ENCODE peak calls at places on chromosomes 6 and 20, in six cellular contexts. N is lung; O is aorta; P is tibial nerve; M is SK-N-SH; K is CD4-positive, CD25-positive, alpha-beta regulatory T cell. H is an unnamed sample.

GRCh38 chr6:36285187-36285612 is 15.3 kb downstream of the PNPLA1 start:
- DNase-seq in O (no peak), K (no peak), N (no peak), M (peak; percentile 94), P (no peak), H (no peak)

GRCh38 chr6:102402635-102403329 is 1009.3 kb downstream of the GRIK2 start:
- DNase-seq in M (no peak), K (no peak), O (no peak), N (no peak), P (no peak), H (no peak)

GRCh38 chr6:138161434-138162103 is at the start of gene ARFGEF3:
- DNase-seq in K (peak; percentile 19), P (no peak), O (peak; percentile 47), N (peak; percentile 64), M (peak; percentile 48), H (peak; percentile 18)

GRCh38 chr6:140344149-140344913 is 969.9 kb upstream of the CITED2 start:
- DNase-seq in P (no peak), K (no peak), O (no peak), M (no peak), N (no peak), H (no peak)

GRCh38 chr6:46719099-46719498 is 16.1 kb downstream of the PLA2G7 start:
- DNase-seq in O (no peak), N (no peak), P (no peak), K (no peak), M (no peak), H (no peak)

GRCh38 chr6:44960898-44961297 is 367.2 kb upstream of the RUNX2 start:
- DNase-seq in P (no peak), N (no peak), O (no peak), M (no peak), K (no peak), H (no peak)

GRCh38 chr6:143205983-143206382 is 145.3 kb downstream of the AIG1 start:
- DNase-seq in K (no peak), P (no peak), N (no peak), M (no peak), O (no peak), H (no peak)

GRCh38 chr20:33985830-33986229 is 7.9 kb upstream of the RALY start:
- DNase-seq in M (no peak), K (no peak), O (no peak), P (no peak), N (no peak), H (no peak)

GRCh38 chr20:51995551-51995951 is 193.2 kb upstream of the SALL4 start:
- DNase-seq in P (no peak), O (no peak), M (no peak), K (no peak), N (no peak), H (no peak)

GRCh38 chr6:153591165-153591564 is 447.9 kb upstream of the OPRM1 start:
- DNase-seq in K (no peak), P (no peak), N (no peak), M (no peak), O (no peak), H (no peak)

GRCh38 chr6:29757282-29757681 is 34.0 kb downstream of the HLA-F start:
- DNase-seq in O (no peak), K (no peak), P (no peak), M (no peak), N (peak; percentile 20), H (no peak)

GRCh38 chr6:120108061-120108795 is 758.7 kb upstream of the MAN1A1 start:
- DNase-seq in M (no peak), O (no peak), P (no peak), N (no peak), K (no peak), H (no peak)

GRCh38 chr6:1762203-1762602 is 152.5 kb downstream of the FOXC1 start:
- DNase-seq in K (no peak), P (no peak), N (no peak), M (no peak), O (no peak), H (no peak)

GRCh38 chr6:14361956-14362587 is 244.5 kb downstream of the CD83 start:
- DNase-seq in K (no peak), M (no peak), O (no peak), P (no peak), N (peak; percentile 47), H (no peak)

GRCh38 chr20:36861875-36862801 is 13.8 kb upstream of the TLDC2 start:
- DNase-seq in P (peak; percentile 94), O (peak; percentile 92), N (peak; percentile 70), M (peak; percentile 91), K (no peak), H (no peak)

GRCh38 chr6:155228549-155229166 is 35.2 kb upstream of the CLDN20 start:
- DNase-seq in P (no peak), N (no peak), M (no peak), K (no peak), O (peak; percentile 54), H (no peak)

GRCh38 chr20:58553166-58553696 is 38.0 kb upstream of the APCDD1L start:
- DNase-seq in O (no peak), M (no peak), P (no peak), K (no peak), N (no peak), H (no peak)

DNA sequence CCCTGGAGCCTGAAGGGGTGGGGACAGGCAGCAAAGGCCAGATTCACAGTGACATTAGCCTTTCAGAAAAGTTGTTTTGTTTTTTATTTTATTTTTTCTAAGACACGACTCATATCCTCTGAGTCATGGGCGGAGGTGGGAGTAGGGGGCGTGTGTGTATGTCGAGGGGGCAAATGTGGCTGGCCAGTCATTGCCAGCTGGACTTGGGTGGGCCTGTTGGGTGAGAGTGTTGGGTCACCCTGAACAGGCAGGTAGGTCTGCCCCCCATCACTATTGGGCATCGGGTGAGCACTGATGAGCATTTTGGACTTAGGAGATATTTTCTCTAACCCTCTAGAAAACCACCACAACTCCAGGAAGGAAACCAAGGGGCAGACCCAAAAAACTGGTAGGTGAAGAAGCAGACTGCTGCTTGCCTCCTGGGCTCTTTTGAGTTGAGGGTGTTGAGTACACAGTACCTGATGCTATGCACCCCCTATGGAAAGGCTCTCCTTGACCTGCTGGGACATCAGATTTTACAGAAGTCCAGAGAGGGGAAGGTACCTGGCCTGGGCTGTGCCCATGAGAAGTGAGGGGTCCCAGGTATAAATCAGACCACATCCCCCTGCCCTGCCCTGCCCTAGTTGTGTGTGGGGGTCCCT is 5.6 kb downstream of the SMIM29 start:
- DNase-seq in M (no peak), O (peak; percentile 33), P (no peak), K (no peak), N (no peak), H (no peak)
- H3K27ac ChIP-seq in M (peak overlapping the region; percentile 97), O (no peak overlapping the region), P (no peak overlapping the region), K (no peak overlapping the region), N (peak overlapping the region; percentile 7), H (peak overlapping the region; percentile 25)

DNA sequence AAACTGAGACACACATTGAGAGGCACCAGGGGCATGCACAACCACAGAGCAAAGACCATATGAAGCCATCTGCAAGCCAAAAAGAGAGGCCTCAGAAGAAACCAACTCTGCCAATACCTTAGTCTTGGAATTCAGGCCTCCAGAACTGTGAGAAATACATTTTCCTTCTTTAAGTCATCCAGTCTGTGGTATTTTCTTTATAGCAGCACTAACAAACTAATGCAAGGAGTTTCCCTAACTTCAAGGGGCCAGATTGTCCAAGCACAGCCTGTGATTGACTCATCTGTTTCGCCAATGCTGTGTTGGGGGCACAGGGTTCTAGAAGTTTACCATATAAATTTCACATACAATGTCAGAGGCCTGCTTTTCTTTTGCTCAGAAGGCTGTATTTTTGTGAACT is 364.6 kb downstream of the GJA1 start:
- DNase-seq in N (no peak), K (no peak), O (no peak), M (no peak), P (no peak), H (no peak)
- H3K9me3 ChIP-seq in N (peaks cover 7% of the 10 kb centered on the region), K (peaks cover 2% of the 10 kb centered on the region), O (no peaks in the 10 kb centered on the region), M (no peaks in the 10 kb centered on the region), P (peaks cover 33% of the 10 kb centered on the region), H (no peaks in the 10 kb centered on the region)

GRCh38 chr6:25352265-25352664 is 73.1 kb downstream of the CARMIL1 start:
- DNase-seq in P (no peak), O (no peak), N (no peak), K (no peak), M (no peak), H (no peak)
- H3K4me3 ChIP-seq in P (no peak overlapping the region), O (no peak overlapping the region), N (no peak overlapping the region), K (no peak overlapping the region), M (no peak overlapping the region), H (no peak overlapping the region)

GRCh38 chr6:112933947-112934346 is 586.8 kb downstream of the RFPL4B start:
- DNase-seq in K (no peak), N (no peak), O (no peak), M (no peak), P (no peak), H (no peak)
- H3K27ac ChIP-seq in K (no peak overlapping the region), N (no peak overlapping the region), O (no peak overlapping the region), M (no peak overlapping the region), P (no peak overlapping the region), H (no peak overlapping the region)

GRCh38 chr6:22825210-22825609 is 255.8 kb downstream of the HDGFL1 start:
- DNase-seq in N (no peak), K (no peak), M (no peak), P (no peak), O (no peak), H (no peak)
- H3K9me3 ChIP-seq in N (no peaks in the 10 kb centered on the region), K (no peaks in the 10 kb centered on the region), M (no peaks in the 10 kb centered on the region), P (no peaks in the 10 kb centered on the region), O (no peaks in the 10 kb centered on the region), H (no peaks in the 10 kb centered on the region)

DNA sequence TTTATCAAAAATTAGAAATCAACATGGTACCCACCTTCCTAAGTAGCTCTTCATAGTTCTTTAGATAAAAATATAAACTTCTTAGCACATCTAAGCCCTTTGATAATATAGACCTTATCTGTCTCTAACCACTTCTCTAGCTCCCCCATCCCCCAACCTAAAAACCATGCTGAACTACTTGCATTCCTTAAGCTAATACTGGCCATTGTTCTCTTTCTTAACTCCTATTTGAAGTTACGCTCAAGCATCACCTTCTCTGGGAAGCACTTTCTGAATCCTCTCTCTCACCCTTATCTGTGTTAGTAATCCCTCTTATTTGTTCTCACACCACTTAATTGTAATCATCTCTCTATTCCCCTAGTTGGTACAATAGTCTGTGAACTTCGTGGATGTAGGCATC is 153.0 kb downstream of the PHF3 start:
- DNase-seq in M (no peak), K (no peak), N (no peak), O (no peak), P (no peak), H (no peak)
- H3K4me3 ChIP-seq in M (no peak overlapping the region), K (no peak overlapping the region), N (no peak overlapping the region), O (no peak overlapping the region), P (no peak overlapping the region), H (no peak overlapping the region)